ENCODE peak calls at places on chromosome 12, in nine cellular contexts. H is cardiac fibroblast, A is AG10803, X is A549, N is tibial artery, C is body of pancreas, D is BE2C, G is heart right ventricle, T is neural progenitor cell. B is an unnamed sample.

GRCh38 chr12:67320614-67321305 is 51.6 kb downstream of the CAND1 start:
- DNase-seq in N (no peak), T (no peak), X (no peak), G (no peak), H (peak; percentile 6), C (no peak), D (no peak), A (peak; percentile 4), B (peak; percentile 57)

GRCh38 chr12:101407054-101407437 is 526 bp downstream of the ARL1 start:
- DNase-seq in N (no peak), T (peak; percentile 64), D (no peak), G (no peak), A (no peak), X (no peak), C (no peak), H (no peak), B (no peak)

GRCh38 chr12:52426034-52426433 is 8.1 kb downstream of the KRT75 start:
- DNase-seq in N (no peak), C (no peak), X (no peak), H (no peak), A (no peak), T (no peak), D (no peak), G (no peak), B (no peak)

GRCh38 chr12:104280111-104280510 is 23.4 kb upstream of the EID3 start:
- DNase-seq in N (no peak), X (no peak), A (no peak), G (no peak), H (no peak), C (no peak), D (no peak), T (no peak), B (no peak)

GRCh38 chr12:19431407-19432308 is 7.6 kb upstream of the AEBP2 start:
- DNase-seq in A (peak; percentile 89), D (no peak), N (no peak), G (no peak), T (no peak), C (no peak), X (peak; percentile 41), H (peak; percentile 54), B (no peak)

GRCh38 chr12:49585477-49586445 is 17.8 kb upstream of the MCRS1 start:
- DNase-seq in D (no peak), T (no peak), C (no peak), H (no peak), A (no peak), X (no peak), G (no peak), N (no peak), B (no peak)

GRCh38 chr12:810635-811415 is 58.4 kb downstream of the WNK1 start:
- DNase-seq in A (no peak), G (no peak), N (no peak), H (no peak), X (no peak), T (no peak), C (no peak), D (peak; percentile 24), B (no peak)

GRCh38 chr12:91040356-91040755 is 17.5 kb downstream of the KERA start:
- DNase-seq in A (peak; percentile 42), N (no peak), C (no peak), G (no peak), D (no peak), X (no peak), T (no peak), H (peak; percentile 3), B (no peak)

GRCh38 chr12:75602111-75602510 is 90.7 kb upstream of the KRR1 start:
- DNase-seq in G (no peak), N (no peak), T (no peak), C (no peak), H (no peak), X (no peak), D (no peak), A (no peak), B (no peak)

GRCh38 chr12:31366104-31366621 is 40.2 kb upstream of the SINHCAF start:
- DNase-seq in A (no peak), D (no peak), X (no peak), N (no peak), H (no peak), C (no peak), G (no peak), T (no peak), B (no peak)

GRCh38 chr12:53601296-53601847 is 24.8 kb downstream of the ATF7 start:
- DNase-seq in T (no peak), G (no peak), D (no peak), X (no peak), A (no peak), H (no peak), C (no peak), N (no peak), B (no peak)

GRCh38 chr12:32837974-32838373 is 58.6 kb downstream of the PKP2 start:
- DNase-seq in X (no peak), D (no peak), N (no peak), G (no peak), C (no peak), A (no peak), H (no peak), T (no peak), B (no peak)

GRCh38 chr12:46177020-46177419 is 91.8 kb downstream of the SLC38A1 start:
- DNase-seq in A (no peak), T (no peak), N (no peak), C (no peak), X (no peak), G (no peak), H (no peak), D (no peak), B (no peak)

GRCh38 chr12:43858991-43859390 is 23.1 kb downstream of the TMEM117 start:
- DNase-seq in N (no peak), A (no peak), T (no peak), H (no peak), G (no peak), D (no peak), X (no peak), C (no peak), B (no peak)

GRCh38 chr12:92603741-92604432 is 98.9 kb upstream of the PLEKHG7 start:
- DNase-seq in T (no peak), D (no peak), N (no peak), G (no peak), C (no peak), X (peak; percentile 89), H (no peak), A (no peak), B (no peak)

GRCh38 chr12:65205886-65206285 is 36.5 kb downstream of the LEMD3 start:
- DNase-seq in C (no peak), T (no peak), N (no peak), D (no peak), H (no peak), G (no peak), A (no peak), X (no peak), B (no peak)

GRCh38 chr12:69415471-69416275 is 54.5 kb upstream of the FRS2 start:
- DNase-seq in X (peak; percentile 69), N (peak; percentile 65), C (peak; percentile 56), A (peak; percentile 96), T (peak; percentile 69), D (peak; percentile 72), H (peak; percentile 95), G (peak; percentile 32), B (no peak)

GRCh38 chr12:91179315-91179714 is 3.3 kb downstream of the DCN start:
- DNase-seq in C (no peak), X (no peak), H (peak; percentile 67), A (peak; percentile 62), N (peak; percentile 39), D (no peak), G (no peak), T (no peak), B (no peak)

GRCh38 chr12:66288121-66288520 is 14.2 kb upstream of the HELB start:
- DNase-seq in N (no peak), H (no peak), G (no peak), C (no peak), A (no peak), X (no peak), D (no peak), T (no peak), B (no peak)

GRCh38 chr12:570949-571794 is 92.1 kb downstream of the NINJ2 start:
- DNase-seq in G (peak; percentile 68), X (peak; percentile 98), T (peak; percentile 47), C (peak; percentile 50), H (peak; percentile 92), A (peak; percentile 89), D (no peak), N (peak; percentile 90), B (no peak)

GRCh38 chr12:41778934-41779333 is 365.7 kb downstream of the GXYLT1 start:
- DNase-seq in D (no peak), X (no peak), N (no peak), A (no peak), G (no peak), T (no peak), C (no peak), H (no peak), B (no peak)

GRCh38 chr12:70853326-70853725 is 67.2 kb downstream of the PTPRR start:
- DNase-seq in H (peak; percentile 94), A (peak; percentile 96), T (no peak), D (no peak), N (peak; percentile 57), X (no peak), G (no peak), C (no peak), B (no peak)

GRCh38 chr12:109720152-109720855 is 6.7 kb downstream of the FAM222A start:
- DNase-seq in N (no peak), X (no peak), T (peak; percentile 96), G (peak; percentile 68), H (no peak), A (no peak), D (no peak), C (no peak), B (no peak)

GRCh38 chr12:112049351-112049750 is 36.1 kb downstream of the ERP29 start:
- DNase-seq in X (no peak), A (no peak), D (no peak), C (no peak), G (no peak), H (no peak), T (no peak), N (no peak), B (no peak)
- H3K4me3 ChIP-seq in X (no peak overlapping the region), A (no peak overlapping the region), D (no peak overlapping the region), C (no peak overlapping the region), G (no peak overlapping the region), H (no peak overlapping the region), T (no peak overlapping the region), N (no peak overlapping the region), B (no peak overlapping the region)

GRCh38 chr12:57012600-57013465 is 3.5 kb downstream of the TAC3 start:
- DNase-seq in C (no peak), X (no peak), D (no peak), T (peak; percentile 29), H (no peak), N (no peak), G (no peak), A (no peak), B (no peak)
- TF ChIP-seq CTCF in C (no peak), X (no peak), D (peak; percentile 41), T (peak; percentile 37), H (no peak), N (no peak), G (no peak), A (peak; percentile 7), B (no peak)

GRCh38 chr12:123150804-123151678 is at the start of gene PITPNM2:
- DNase-seq in A (peak; percentile 64), H (peak; percentile 73), C (peak; percentile 67), G (peak; percentile 74), D (peak; percentile 71), X (peak; percentile 57), T (peak; percentile 94), N (peak; percentile 51), B (no peak)
- H3K4me3 ChIP-seq in A (peak within 1 kb of the TSS; percentile 72), H (peak within 1 kb of the TSS; percentile 75), C (peak within 1 kb of the TSS; percentile 79), G (peak within 1 kb of the TSS; percentile 90), D (peak within 1 kb of the TSS; percentile 58), X (peak within 1 kb of the TSS; percentile 80), T (peak within 1 kb of the TSS; percentile 93), N (peak within 1 kb of the TSS; percentile 65), B (peak within 1 kb of the TSS; percentile 85)

GRCh38 chr12:17976202-17976601 is 113.8 kb downstream of the RERGL start:
- DNase-seq in D (no peak), N (no peak), T (peak; percentile 70), A (no peak), H (no peak), C (no peak), X (peak; percentile 24), G (no peak), B (no peak)
- TF ChIP-seq CTCF in D (peak; percentile 9), N (no peak), T (peak; percentile 76), A (no peak), H (peak; percentile 43), C (no peak), X (no peak), G (no peak), B (peak; percentile 51)

B was measured in epithelial cell of proximal tubule.